ENCODE peak calls at places on chromosomes 13 and 19, in six cellular contexts. Y, Z, P, T, G and H are unnamed samples.

GRCh38 chr13:83536941-83537340 is 345.3 kb downstream of the SLITRK1 start:
- DNase-seq in Z (no peak), Y (no peak), G (no peak), T (no peak), P (no peak), H (no peak)

GRCh38 chr13:20942938-20943518 is 40.5 kb upstream of the XPO4 start:
- DNase-seq in P (no peak), G (no peak), Z (no peak), Y (no peak), T (no peak), H (peak; percentile 30)

GRCh38 chr19:29487432-29487831 is 38.4 kb upstream of the VSTM2B start:
- DNase-seq in P (no peak), T (no peak), Z (no peak), G (no peak), Y (no peak), H (no peak)

GRCh38 chr13:97226788-97227627 is 4.9 kb downstream of the MBNL2 start:
- DNase-seq in Z (no peak), G (no peak), T (no peak), Y (no peak), P (peak; percentile 74), H (no peak)

GRCh38 chr19:18967358-18968146 is 26.5 kb upstream of the HOMER3 start:
- DNase-seq in Z (peak; percentile 52), P (peak; percentile 42), T (peak; percentile 73), G (no peak), Y (no peak), H (peak; percentile 24)

GRCh38 chr13:109162248-109163051 is 533.0 kb downstream of the MYO16 start:
- DNase-seq in Z (no peak), P (no peak), T (no peak), Y (no peak), G (no peak), H (no peak)

GRCh38 chr19:18543814-18544475 is 572 bp upstream of the FKBP8 start:
- DNase-seq in T (peak; percentile 53), G (peak; percentile 66), Z (peak; percentile 63), P (peak; percentile 48), Y (peak; percentile 32), H (no peak)

GRCh38 chr13:80217614-80218456 is 123.1 kb downstream of the SPRY2 start:
- DNase-seq in P (no peak), Y (no peak), G (no peak), T (no peak), Z (no peak), H (no peak)

GRCh38 chr19:20607943-20608342 is 42.4 kb upstream of the ZNF737 start:
- DNase-seq in Z (no peak), Y (no peak), G (no peak), P (no peak), T (no peak), H (no peak)